ENCODE peak calls at places on chromosome 7, in seven cellular contexts. One of them, this sample, is unnamed.

GRCh38 chr7:80047856-80048459 is 86.7 kb upstream of the GNAI1 start:
- DNase-seq in OCI-LY7: no peak
- DNase-seq in upper lobe of right lung: no peak
- DNase-seq in heart right ventricle: no peak
- DNase-seq in astrocyte of the cerebellum: no peak
- DNase-seq in fibroblast of the aortic adventitia: peak
- DNase-seq in HFFc6: peak
- DNase-seq in this sample: no peak

GRCh38 chr7:155864991-155865690 is 52.9 kb upstream of the SHH start:
- DNase-seq in fibroblast of the aortic adventitia: no peak
- DNase-seq in heart right ventricle: no peak
- DNase-seq in HFFc6: no peak
- DNase-seq in astrocyte of the cerebellum: no peak
- DNase-seq in upper lobe of right lung: no peak
- DNase-seq in OCI-LY7: no peak
- DNase-seq in this sample: peak

GRCh38 chr7:75740846-75741497 is 2.2 kb upstream of the HIP1 start:
- DNase-seq in OCI-LY7: peak
- DNase-seq in upper lobe of right lung: peak
- DNase-seq in HFFc6: no peak
- DNase-seq in fibroblast of the aortic adventitia: no peak
- DNase-seq in heart right ventricle: peak
- DNase-seq in astrocyte of the cerebellum: no peak
- DNase-seq in this sample: no peak

GRCh38 chr7:43099750-43100149 is 12.7 kb upstream of the HECW1 start:
- DNase-seq in upper lobe of right lung: no peak
- DNase-seq in fibroblast of the aortic adventitia: no peak
- DNase-seq in heart right ventricle: no peak
- DNase-seq in OCI-LY7: no peak
- DNase-seq in HFFc6: no peak
- DNase-seq in astrocyte of the cerebellum: no peak
- DNase-seq in this sample: no peak

GRCh38 chr7:85215098-85215497 is 28.2 kb upstream of the SEMA3D start:
- DNase-seq in astrocyte of the cerebellum: no peak
- DNase-seq in fibroblast of the aortic adventitia: no peak
- DNase-seq in upper lobe of right lung: no peak
- DNase-seq in HFFc6: no peak
- DNase-seq in OCI-LY7: no peak
- DNase-seq in heart right ventricle: no peak
- DNase-seq in this sample: no peak

GRCh38 chr7:151537818-151538561 is 18.3 kb upstream of the RHEB start:
- DNase-seq in astrocyte of the cerebellum: no peak
- DNase-seq in OCI-LY7: no peak
- DNase-seq in HFFc6: no peak
- DNase-seq in heart right ventricle: no peak
- DNase-seq in fibroblast of the aortic adventitia: peak
- DNase-seq in upper lobe of right lung: no peak
- DNase-seq in this sample: no peak

GRCh38 chr7:24995466-24995865 is 15.5 kb upstream of the OSBPL3 start:
- DNase-seq in fibroblast of the aortic adventitia: no peak
- DNase-seq in OCI-LY7: no peak
- DNase-seq in upper lobe of right lung: no peak
- DNase-seq in astrocyte of the cerebellum: no peak
- DNase-seq in HFFc6: no peak
- DNase-seq in heart right ventricle: no peak
- DNase-seq in this sample: no peak

GRCh38 chr7:94264756-94265155 is 129.9 kb upstream of the COL1A2 start:
- DNase-seq in heart right ventricle: no peak
- DNase-seq in fibroblast of the aortic adventitia: no peak
- DNase-seq in HFFc6: no peak
- DNase-seq in OCI-LY7: no peak
- DNase-seq in upper lobe of right lung: no peak
- DNase-seq in astrocyte of the cerebellum: no peak
- DNase-seq in this sample: no peak

GRCh38 chr7:116630932-116631449 is 41.0 kb upstream of the MET start:
- DNase-seq in OCI-LY7: no peak
- DNase-seq in astrocyte of the cerebellum: peak
- DNase-seq in heart right ventricle: peak
- DNase-seq in upper lobe of right lung: peak
- DNase-seq in fibroblast of the aortic adventitia: peak
- DNase-seq in HFFc6: peak
- DNase-seq in this sample: no peak

GRCh38 chr7:116630357-116630756 is 41.6 kb upstream of the MET start:
- DNase-seq in heart right ventricle: no peak
- DNase-seq in astrocyte of the cerebellum: no peak
- DNase-seq in fibroblast of the aortic adventitia: no peak
- DNase-seq in HFFc6: no peak
- DNase-seq in upper lobe of right lung: no peak
- DNase-seq in OCI-LY7: no peak
- DNase-seq in this sample: no peak

GRCh38 chr7:116631676-116632075 is 40.3 kb upstream of the MET start:
- DNase-seq in heart right ventricle: no peak
- DNase-seq in OCI-LY7: no peak
- DNase-seq in astrocyte of the cerebellum: no peak
- DNase-seq in HFFc6: no peak
- DNase-seq in fibroblast of the aortic adventitia: no peak
- DNase-seq in upper lobe of right lung: no peak
- DNase-seq in this sample: no peak

GRCh38 chr7:116632349-116632748 is 39.6 kb upstream of the MET start:
- DNase-seq in astrocyte of the cerebellum: no peak
- DNase-seq in HFFc6: peak
- DNase-seq in OCI-LY7: no peak
- DNase-seq in upper lobe of right lung: no peak
- DNase-seq in fibroblast of the aortic adventitia: no peak
- DNase-seq in heart right ventricle: no peak
- DNase-seq in this sample: no peak

DNA sequence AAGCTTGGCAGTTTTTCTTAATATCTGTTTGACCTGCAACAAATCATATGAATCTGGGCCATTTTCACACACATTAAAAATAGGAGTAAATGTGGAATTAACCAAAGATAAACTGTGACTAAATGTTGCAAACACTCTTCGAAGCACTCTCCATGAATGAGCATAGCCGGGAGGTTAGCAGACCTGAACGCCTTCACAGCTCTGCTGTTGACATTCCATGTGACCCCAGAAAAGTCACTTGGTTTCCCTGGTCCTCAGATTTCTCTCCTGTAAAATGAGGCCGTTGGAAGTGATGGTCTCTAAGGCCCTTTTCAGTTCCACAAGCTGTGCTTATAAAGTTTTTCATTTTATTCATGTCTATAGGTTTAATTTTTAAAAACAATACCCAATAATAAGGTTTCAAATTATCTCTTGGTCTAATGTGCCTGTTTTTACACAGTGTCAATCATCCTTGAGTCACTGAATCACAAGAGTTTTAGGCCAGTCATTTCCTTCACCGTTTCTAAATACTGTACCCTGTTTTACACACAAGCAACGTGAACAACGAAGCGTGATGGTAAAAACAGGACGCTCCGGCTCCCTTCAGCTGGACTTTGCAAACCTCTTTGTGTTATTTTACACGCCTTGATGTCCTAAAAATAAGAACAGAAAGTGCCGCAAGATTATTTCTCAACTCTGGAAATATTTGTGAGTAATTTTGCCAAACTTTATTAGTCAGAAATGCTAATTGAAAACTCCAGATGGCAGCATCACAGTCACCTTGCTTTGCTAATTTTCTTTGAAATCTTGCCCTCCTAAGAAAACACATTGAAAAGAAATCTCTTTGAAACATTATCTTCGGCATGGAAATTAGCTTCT is 38.6 kb upstream of the MET start:
- DNase-seq in upper lobe of right lung: no peak
- DNase-seq in astrocyte of the cerebellum: peak
- DNase-seq in heart right ventricle: no peak
- DNase-seq in fibroblast of the aortic adventitia: peak
- DNase-seq in HFFc6: peak
- DNase-seq in OCI-LY7: no peak
- DNase-seq in this sample: no peak
- TF ChIP-seq CTCF in upper lobe of right lung: no peak
- TF ChIP-seq CTCF in astrocyte of the cerebellum: no peak
- TF ChIP-seq CTCF in heart right ventricle: no peak
- TF ChIP-seq CTCF in fibroblast of the aortic adventitia: no peak
- TF ChIP-seq CTCF in HFFc6: peak
- TF ChIP-seq CTCF in OCI-LY7: peak
- TF ChIP-seq CTCF in this sample: no peak

GRCh38 chr7:17477182-17477581 is 178.7 kb downstream of the AHR start:
- DNase-seq in astrocyte of the cerebellum: no peak
- DNase-seq in HFFc6: peak
- DNase-seq in heart right ventricle: no peak
- DNase-seq in fibroblast of the aortic adventitia: no peak
- DNase-seq in upper lobe of right lung: no peak
- DNase-seq in OCI-LY7: no peak
- DNase-seq in this sample: no peak

GRCh38 chr7:17472939-17473338 is 174.5 kb downstream of the AHR start:
- DNase-seq in astrocyte of the cerebellum: no peak
- DNase-seq in OCI-LY7: no peak
- DNase-seq in HFFc6: no peak
- DNase-seq in upper lobe of right lung: no peak
- DNase-seq in heart right ventricle: no peak
- DNase-seq in fibroblast of the aortic adventitia: no peak
- DNase-seq in this sample: no peak

GRCh38 chr7:17472518-17472917 is 174.1 kb downstream of the AHR start:
- DNase-seq in HFFc6: no peak
- DNase-seq in OCI-LY7: no peak
- DNase-seq in upper lobe of right lung: no peak
- DNase-seq in astrocyte of the cerebellum: no peak
- DNase-seq in fibroblast of the aortic adventitia: no peak
- DNase-seq in heart right ventricle: no peak
- DNase-seq in this sample: no peak

GRCh38 chr7:17474724-17475344 is 176.4 kb downstream of the AHR start:
- DNase-seq in HFFc6: no peak
- DNase-seq in OCI-LY7: no peak
- DNase-seq in heart right ventricle: no peak
- DNase-seq in upper lobe of right lung: no peak
- DNase-seq in astrocyte of the cerebellum: no peak
- DNase-seq in fibroblast of the aortic adventitia: no peak
- DNase-seq in this sample: no peak
- TF ChIP-seq CTCF in HFFc6: peak
- TF ChIP-seq CTCF in OCI-LY7: no peak
- TF ChIP-seq CTCF in heart right ventricle: no peak
- TF ChIP-seq CTCF in upper lobe of right lung: no peak
- TF ChIP-seq CTCF in astrocyte of the cerebellum: peak
- TF ChIP-seq CTCF in fibroblast of the aortic adventitia: peak
- TF ChIP-seq CTCF in this sample: peak

GRCh38 chr7:96775046-96775445 is 65.4 kb upstream of the SEM1 start:
- DNase-seq in heart right ventricle: no peak
- DNase-seq in fibroblast of the aortic adventitia: no peak
- DNase-seq in OCI-LY7: no peak
- DNase-seq in upper lobe of right lung: no peak
- DNase-seq in astrocyte of the cerebellum: no peak
- DNase-seq in HFFc6: no peak
- DNase-seq in this sample: no peak

GRCh38 chr7:96772295-96772694 is 62.6 kb upstream of the SEM1 start:
- DNase-seq in heart right ventricle: no peak
- DNase-seq in upper lobe of right lung: no peak
- DNase-seq in fibroblast of the aortic adventitia: no peak
- DNase-seq in HFFc6: no peak
- DNase-seq in astrocyte of the cerebellum: no peak
- DNase-seq in OCI-LY7: no peak
- DNase-seq in this sample: no peak

GRCh38 chr7:96773483-96773882 is 63.8 kb upstream of the SEM1 start:
- DNase-seq in upper lobe of right lung: no peak
- DNase-seq in astrocyte of the cerebellum: no peak
- DNase-seq in HFFc6: no peak
- DNase-seq in fibroblast of the aortic adventitia: no peak
- DNase-seq in heart right ventricle: no peak
- DNase-seq in OCI-LY7: no peak
- DNase-seq in this sample: no peak

GRCh38 chr7:96781919-96782318 is 72.3 kb upstream of the SEM1 start:
- DNase-seq in OCI-LY7: no peak
- DNase-seq in upper lobe of right lung: no peak
- DNase-seq in astrocyte of the cerebellum: no peak
- DNase-seq in HFFc6: no peak
- DNase-seq in fibroblast of the aortic adventitia: no peak
- DNase-seq in heart right ventricle: no peak
- DNase-seq in this sample: no peak

DNA sequence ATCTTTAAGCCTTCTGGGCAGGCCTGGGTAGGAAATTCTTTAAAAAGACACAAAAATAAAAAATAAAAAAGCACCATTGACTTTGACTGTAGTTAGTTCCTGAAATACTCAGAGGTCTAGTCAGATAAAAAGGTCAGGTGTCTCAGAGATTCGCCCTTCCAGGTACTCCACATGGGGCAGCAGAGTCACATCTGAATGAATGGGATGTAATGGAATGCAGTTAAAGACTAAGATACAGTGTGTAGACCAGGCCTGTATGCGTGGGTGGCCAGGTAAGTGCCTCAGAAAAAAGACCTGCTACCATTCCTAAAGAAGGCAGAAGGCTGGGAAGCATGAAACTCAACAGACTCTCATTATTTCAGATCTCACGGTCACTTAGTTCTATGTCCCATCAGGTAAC is 68.6 kb upstream of the SEM1 start:
- DNase-seq in astrocyte of the cerebellum: no peak
- DNase-seq in fibroblast of the aortic adventitia: no peak
- DNase-seq in HFFc6: no peak
- DNase-seq in upper lobe of right lung: no peak
- DNase-seq in OCI-LY7: peak
- DNase-seq in heart right ventricle: no peak
- DNase-seq in this sample: no peak
- TF ChIP-seq CTCF in astrocyte of the cerebellum: no peak
- TF ChIP-seq CTCF in fibroblast of the aortic adventitia: no peak
- TF ChIP-seq CTCF in HFFc6: no peak
- TF ChIP-seq CTCF in upper lobe of right lung: no peak
- TF ChIP-seq CTCF in OCI-LY7: peak
- TF ChIP-seq CTCF in heart right ventricle: no peak
- TF ChIP-seq CTCF in this sample: no peak

GRCh38 chr7:82501256-82501815 is 57.8 kb upstream of the CACNA2D1 start:
- DNase-seq in OCI-LY7: no peak
- DNase-seq in fibroblast of the aortic adventitia: no peak
- DNase-seq in astrocyte of the cerebellum: no peak
- DNase-seq in heart right ventricle: no peak
- DNase-seq in HFFc6: no peak
- DNase-seq in upper lobe of right lung: no peak
- DNase-seq in this sample: no peak

GRCh38 chr7:82506702-82507101 is 63.1 kb upstream of the CACNA2D1 start:
- DNase-seq in upper lobe of right lung: no peak
- DNase-seq in fibroblast of the aortic adventitia: no peak
- DNase-seq in heart right ventricle: peak
- DNase-seq in OCI-LY7: no peak
- DNase-seq in HFFc6: no peak
- DNase-seq in astrocyte of the cerebellum: no peak
- DNase-seq in this sample: no peak

GRCh38 chr7:82507365-82507975 is 63.9 kb upstream of the CACNA2D1 start:
- DNase-seq in heart right ventricle: no peak
- DNase-seq in astrocyte of the cerebellum: no peak
- DNase-seq in upper lobe of right lung: no peak
- DNase-seq in HFFc6: no peak
- DNase-seq in fibroblast of the aortic adventitia: no peak
- DNase-seq in OCI-LY7: no peak
- DNase-seq in this sample: no peak

GRCh38 chr7:82507976-82508677 is 64.5 kb upstream of the CACNA2D1 start:
- DNase-seq in OCI-LY7: no peak
- DNase-seq in heart right ventricle: no peak
- DNase-seq in astrocyte of the cerebellum: no peak
- DNase-seq in HFFc6: no peak
- DNase-seq in fibroblast of the aortic adventitia: no peak
- DNase-seq in upper lobe of right lung: peak
- DNase-seq in this sample: no peak

DNA sequence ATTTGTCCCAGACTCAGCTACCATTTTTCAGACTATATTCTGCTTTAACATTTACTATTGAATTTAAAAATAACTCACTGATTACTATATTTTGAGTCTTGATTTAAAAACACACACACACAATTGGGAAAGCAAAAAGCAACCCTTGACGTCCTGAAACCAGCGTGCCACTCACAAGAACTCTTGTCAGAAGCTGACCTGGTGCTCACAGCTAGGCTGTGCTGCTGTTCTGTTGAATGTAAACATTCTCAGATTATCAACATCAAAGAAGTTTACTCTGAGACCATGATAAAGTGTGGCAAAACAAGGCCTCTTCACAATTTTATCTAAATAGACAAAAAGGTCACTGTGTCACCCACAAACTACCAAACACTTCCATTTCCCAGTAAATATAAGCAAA is 62.6 kb upstream of the CACNA2D1 start:
- DNase-seq in HFFc6: no peak
- DNase-seq in astrocyte of the cerebellum: no peak
- DNase-seq in heart right ventricle: no peak
- DNase-seq in upper lobe of right lung: no peak
- DNase-seq in OCI-LY7: no peak
- DNase-seq in fibroblast of the aortic adventitia: no peak
- DNase-seq in this sample: no peak
- TF ChIP-seq CTCF in HFFc6: no peak
- TF ChIP-seq CTCF in astrocyte of the cerebellum: no peak
- TF ChIP-seq CTCF in heart right ventricle: no peak
- TF ChIP-seq CTCF in upper lobe of right lung: no peak
- TF ChIP-seq CTCF in OCI-LY7: no peak
- TF ChIP-seq CTCF in fibroblast of the aortic adventitia: no peak
- TF ChIP-seq CTCF in this sample: no peak

This sample was measured in mesothelial cell of epicardium.